ENCODE peak calls at places on chromosomes 5 and 9, in eight cellular contexts. J is heart right ventricle; W is endothelial cell of umbilical vein; K is T follicular helper cell; N is stimulated activated CD8-positive, alpha-beta memory T cell treated with anti-CD3 and anti-CD28 coated beads, Interleukin-15, amount 100 ng/mL, for 1 hour; A is AG04450; O is small intestine; G is CMK. S is an unnamed sample.

GRCh38 chr9:132888151-132888550 is 9.5 kb downstream of the SPACA9 start:
- DNase-seq in J (no peak), O (no peak), W (no peak), K (no peak), N (no peak), A (no peak), G (no peak), S (no peak)

GRCh38 chr9:107541523-107541922 is 52.0 kb upstream of the KLF4 start:
- DNase-seq in O (peak), W (no peak), A (no peak), J (no peak), N (no peak), K (no peak), G (no peak), S (no peak)

GRCh38 chr9:96604005-96604320 is 15.7 kb downstream of the CDC14B start:
- DNase-seq in A (no peak), J (no peak), W (no peak), O (no peak), G (no peak), N (no peak), K (no peak), S (no peak)

GRCh38 chr5:171615201-171616001 is 170.2 kb upstream of the SMIM23 start:
- DNase-seq in W (no peak), A (no peak), N (no peak), J (peak), K (no peak), G (no peak), O (peak), S (no peak)

GRCh38 chr9:1337169-1337568 is 287.0 kb downstream of the DMRT2 start:
- DNase-seq in W (no peak), O (no peak), N (no peak), G (no peak), J (no peak), A (no peak), K (no peak), S (no peak)

GRCh38 chr5:77438057-77438456 is 54.1 kb downstream of the WDR41 start:
- DNase-seq in W (no peak), N (no peak), J (no peak), K (no peak), A (no peak), O (no peak), G (no peak), S (no peak)

GRCh38 chr5:34043099-34043876 is at the start of gene C1QTNF3:
- DNase-seq in W (peak), O (no peak), N (no peak), K (no peak), A (no peak), G (no peak), J (no peak), S (no peak)

GRCh38 chr5:113524927-113525326 is 11.4 kb downstream of the YTHDC2 start:
- DNase-seq in K (no peak), W (peak), O (no peak), A (no peak), N (no peak), G (no peak), J (no peak), S (no peak)

GRCh38 chr5:152688561-152689274 is 283.6 kb upstream of the NMUR2 start:
- DNase-seq in K (no peak), G (no peak), J (no peak), O (no peak), N (no peak), W (no peak), A (no peak), S (peak)

GRCh38 chr9:131732636-131733340 is 7.1 kb downstream of the RAPGEF1 start:
- DNase-seq in W (no peak), K (no peak), O (peak), J (no peak), G (no peak), A (no peak), N (no peak), S (no peak)

GRCh38 chr9:71213633-71214032 is 92.2 kb upstream of the TRPM3 start:
- DNase-seq in J (no peak), W (no peak), O (no peak), A (no peak), N (no peak), G (no peak), K (no peak), S (no peak)

GRCh38 chr9:81787747-81788632 is 98.6 kb upstream of the TLE1 start:
- DNase-seq in K (no peak), W (peak), J (no peak), G (no peak), N (no peak), A (peak), O (no peak), S (peak)

GRCh38 chr5:133179405-133179804 is 127.6 kb downstream of the HSPA4 start:
- DNase-seq in N (no peak), A (no peak), K (no peak), O (no peak), W (no peak), J (no peak), G (no peak), S (no peak)

GRCh38 chr5:81371354-81371876 is 22.5 kb downstream of the ACOT12 start:
- DNase-seq in W (no peak), J (no peak), O (no peak), G (no peak), K (no peak), N (no peak), A (no peak), S (no peak)

S was measured in GOT3.